ENCODE peak calls at places on chromosomes 12 and 14, in six cellular contexts. K is A549, E is stomach, L is ovary, J is body of pancreas, I is K562. B is an unnamed sample.

GRCh38 chr14:28515571-28515970 is 251.0 kb upstream of the FOXG1 start:
- DNase-seq in K (no peak), E (no peak), L (no peak), J (no peak), I (no peak), B (no peak)

GRCh38 chr14:62739647-62740046 is 305.6 kb downstream of the KCNH5 start:
- DNase-seq in K (no peak), E (no peak), L (no peak), J (no peak), I (no peak), B (no peak)

GRCh38 chr12:121792607-121793500 is 634 bp downstream of the RHOF start:
- DNase-seq in K (no peak), E (peak), L (peak), J (no peak), I (no peak), B (peak)

GRCh38 chr14:85205875-85206274 is 324.1 kb upstream of the FLRT2 start:
- DNase-seq in K (no peak), E (no peak), L (no peak), J (no peak), I (no peak), B (no peak)

GRCh38 chr12:117101953-117102833 is 3.0 kb upstream of the TESC start:
- DNase-seq in K (no peak), E (no peak), L (no peak), J (no peak), I (no peak), B (no peak)

GRCh38 chr12:98939350-98939749 is 294.3 kb downstream of the APAF1 start:
- DNase-seq in K (peak), E (no peak), L (no peak), J (no peak), I (peak), B (no peak)

GRCh38 chr12:70692681-70693288 is 55.6 kb upstream of the PTPRB start:
- DNase-seq in K (peak), E (no peak), L (no peak), J (no peak), I (peak), B (no peak)

GRCh38 chr12:17342381-17342961 is 736.5 kb upstream of the LMO3 start:
- DNase-seq in K (peak), E (no peak), L (no peak), J (no peak), I (no peak), B (no peak)

GRCh38 chr14:100907240-100907639 is 3.7 kb upstream of the RTL1 start:
- DNase-seq in K (no peak), E (no peak), L (no peak), J (no peak), I (no peak), B (no peak)

GRCh38 chr12:67705394-67706370 is 57.1 kb downstream of the DYRK2 start:
- DNase-seq in K (peak), E (no peak), L (no peak), J (no peak), I (no peak), B (no peak)

GRCh38 chr12:52561880-52562449 is 9.0 kb upstream of the KRT71 start:
- DNase-seq in K (peak), E (no peak), L (no peak), J (no peak), I (peak), B (peak)

GRCh38 chr12:13103391-13104033 is at the start of gene GSG1:
- DNase-seq in K (no peak), E (no peak), L (no peak), J (no peak), I (no peak), B (no peak)

GRCh38 chr12:46357438-46358324 is 14.9 kb downstream of the SLC38A2 start:
- DNase-seq in K (peak), E (no peak), L (no peak), J (no peak), I (no peak), B (no peak)
- TF ChIP-seq POLR2A in K (no peak), E (no peak), L (no peak), J (no peak), I (peak), B (no peak)

GRCh38 chr12:15688838-15689237 is 100.3 kb downstream of the EPS8 start:
- DNase-seq in K (no peak), E (no peak), L (peak), J (no peak), I (no peak), B (no peak)

GRCh38 chr12:15689751-15690191 is 99.4 kb downstream of the EPS8 start:
- DNase-seq in K (peak), E (no peak), L (no peak), J (no peak), I (no peak), B (no peak)

GRCh38 chr12:15687583-15687982 is 101.6 kb downstream of the EPS8 start:
- DNase-seq in K (no peak), E (no peak), L (no peak), J (no peak), I (no peak), B (no peak)

GRCh38 chr12:15690320-15690719 is 98.9 kb downstream of the EPS8 start:
- DNase-seq in K (no peak), E (no peak), L (no peak), J (no peak), I (no peak), B (no peak)

DNA sequence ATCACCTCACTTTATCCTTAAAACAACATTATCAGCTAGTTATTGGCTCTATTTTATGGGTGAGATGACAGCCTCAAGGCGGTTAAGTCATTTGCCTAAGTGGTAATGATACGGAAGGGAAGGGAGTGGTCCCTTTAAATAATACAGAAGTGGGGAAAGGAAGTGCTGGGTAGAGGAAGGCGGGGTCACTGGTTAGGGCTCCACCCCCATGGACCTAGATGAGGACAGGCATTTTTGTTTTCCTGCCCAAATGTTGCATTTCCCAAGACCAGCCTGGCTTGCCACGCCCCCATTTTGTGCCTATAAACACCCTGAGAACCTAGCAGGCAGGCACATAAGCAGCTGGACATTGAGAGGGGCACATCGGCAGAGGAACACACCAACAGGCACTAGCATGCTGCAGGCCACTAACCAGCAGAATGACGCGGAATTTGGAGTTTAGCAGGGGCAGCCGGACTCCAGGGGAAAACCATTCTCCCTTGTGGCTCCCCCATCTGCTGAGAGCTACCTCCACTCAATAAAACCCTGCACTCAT is 100.9 kb downstream of the EPS8 start:
- DNase-seq in K (peak), E (peak), L (peak), J (peak), I (peak), B (peak)
- TF ChIP-seq POLR2A in K (peak), E (no peak), L (peak), J (no peak), I (no peak), B (no peak)

DNA sequence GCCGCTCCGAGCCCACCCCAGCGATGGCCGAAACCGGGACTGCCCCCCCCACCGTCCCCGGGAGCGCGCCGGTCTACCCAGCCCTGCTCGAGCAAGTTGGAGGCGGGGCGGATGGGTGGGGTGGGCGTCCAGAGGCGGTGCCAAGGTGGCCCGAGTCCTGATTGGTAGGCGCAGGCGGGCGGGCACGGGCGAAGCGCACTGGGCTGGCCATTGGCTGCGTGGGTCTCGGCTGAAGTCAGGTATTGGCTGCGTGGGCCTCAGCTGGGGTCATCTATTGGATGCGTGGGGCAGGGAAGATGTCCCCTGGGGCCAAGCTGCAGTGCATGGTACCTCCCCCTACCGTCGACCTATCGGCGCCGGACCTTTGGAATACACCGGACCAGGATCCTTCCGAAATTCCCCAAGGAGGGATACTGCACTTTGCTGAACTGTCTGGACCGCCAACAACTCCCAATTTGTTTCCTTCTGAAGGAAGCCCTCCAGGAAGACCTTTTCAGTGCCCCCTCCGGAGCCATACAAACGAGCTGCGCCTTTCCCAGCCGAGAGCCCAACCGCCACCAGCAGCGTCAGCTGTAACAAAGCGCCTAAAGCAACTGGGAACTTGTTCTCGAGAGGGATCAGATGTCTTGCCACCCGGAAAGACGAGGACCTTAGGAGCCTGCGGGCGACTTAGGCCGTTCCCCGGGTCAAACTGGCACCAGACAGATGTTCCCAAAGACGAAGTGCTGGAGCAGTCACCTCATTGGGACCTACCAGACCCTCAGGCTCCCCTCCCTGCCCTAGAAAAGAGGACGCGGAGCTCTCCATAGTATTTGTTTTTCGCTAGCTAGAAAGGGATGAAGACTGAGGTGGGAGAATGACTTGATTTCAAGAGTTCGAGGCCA is at the start of gene HOMEZ:
- DNase-seq in K (peak), E (peak), L (peak), J (peak), I (peak), B (peak)
- TF ChIP-seq POLR2A in K (peak), E (peak), L (peak), J (peak), I (peak), B (peak)

GRCh38 chr14:61501714-61502458 is 180.5 kb downstream of the PRKCH start:
- DNase-seq in K (no peak), E (no peak), L (no peak), J (no peak), I (no peak), B (no peak)
- TF ChIP-seq POLR2A in K (no peak), E (no peak), L (no peak), J (no peak), I (no peak), B (no peak)

DNA sequence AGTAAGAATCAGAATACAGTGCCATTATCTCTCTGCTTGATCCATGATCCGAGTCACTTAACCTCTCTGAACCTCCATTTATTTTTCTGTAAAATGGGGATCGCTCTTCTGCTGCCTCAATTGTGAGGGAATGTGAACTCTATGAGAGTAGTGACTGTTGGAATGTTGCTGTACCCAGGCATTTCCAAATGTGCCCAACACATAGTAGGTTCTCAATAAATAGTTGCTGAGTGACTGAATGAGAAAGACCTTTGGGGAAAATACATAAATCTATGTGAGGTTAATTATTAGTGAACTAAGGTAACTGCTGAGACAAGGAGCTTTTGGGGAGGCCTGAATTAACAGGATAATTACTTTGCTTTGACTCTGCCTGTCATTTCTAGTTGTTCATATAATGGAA is 33.9 kb upstream of the NR1H4 start:
- DNase-seq in K (no peak), E (no peak), L (no peak), J (no peak), I (no peak), B (no peak)
- TF ChIP-seq POLR2A in K (no peak), E (no peak), L (no peak), J (no peak), I (no peak), B (no peak)

GRCh38 chr14:22505751-22506710 is 83.0 kb downstream of the DAD1 start:
- DNase-seq in K (no peak), E (no peak), L (no peak), J (no peak), I (no peak), B (no peak)
- TF ChIP-seq POLR2A in K (no peak), E (no peak), L (no peak), J (no peak), I (no peak), B (no peak)

DNA sequence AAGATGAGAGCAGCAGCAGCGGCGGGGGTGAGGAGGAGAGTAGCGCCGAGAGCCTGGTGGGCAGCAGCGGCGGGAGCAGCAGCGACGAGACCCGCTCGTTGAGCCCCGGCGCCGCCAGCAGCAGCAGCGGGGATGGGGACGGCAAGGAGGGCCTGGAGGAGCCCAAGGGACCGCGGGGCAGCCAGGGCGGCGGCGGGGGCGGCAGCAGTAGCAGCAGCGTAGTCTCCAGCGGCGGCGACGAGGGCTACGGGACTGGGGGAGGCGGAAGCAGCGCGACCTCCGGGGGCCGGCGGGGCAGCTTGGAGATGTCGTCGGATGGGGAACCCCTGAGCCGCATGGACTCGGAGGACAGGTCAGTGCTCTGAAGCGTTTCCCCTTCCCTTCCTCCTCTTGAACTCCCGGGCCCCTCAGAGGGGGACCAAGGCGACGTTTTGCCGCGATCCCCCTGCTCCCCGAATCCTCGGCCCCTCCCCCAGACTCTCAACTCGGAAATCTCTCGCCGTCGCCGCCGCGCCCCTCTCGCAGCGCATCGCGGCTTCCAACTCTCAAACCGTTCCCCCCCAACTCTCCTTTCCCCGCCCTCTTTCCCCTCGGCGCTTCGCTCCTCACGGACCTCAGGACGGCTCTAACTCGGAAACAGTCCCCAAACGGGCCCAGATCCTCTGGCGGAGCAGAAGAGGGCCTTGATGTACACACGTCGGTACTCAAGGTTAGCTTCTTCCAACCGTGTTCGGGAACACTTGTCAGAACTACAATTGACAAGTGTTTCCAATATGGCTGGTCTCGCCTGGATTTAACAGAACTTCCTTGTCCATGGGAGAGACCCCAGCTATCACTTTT is 947 bp downstream of the AEBP2 start:
- DNase-seq in K (peak), E (peak), L (peak), J (peak), I (peak), B (peak)
- TF ChIP-seq POLR2A in K (no peak), E (no peak), L (no peak), J (no peak), I (no peak), B (peak)

GRCh38 chr14:103057372-103058208 is at the start of gene CDC42BPB:
- DNase-seq in K (peak), E (peak), L (peak), J (peak), I (peak), B (peak)
- TF ChIP-seq POLR2A in K (peak), E (no peak), L (peak), J (no peak), I (no peak), B (no peak)

GRCh38 chr12:50283924-50284236 is 560 bp upstream of the LIMA1 start:
- DNase-seq in K (no peak), E (no peak), L (no peak), J (peak), I (no peak), B (no peak)

GRCh38 chr12:50283230-50283923 is at the start of gene LIMA1:
- DNase-seq in K (peak), E (peak), L (peak), J (peak), I (peak), B (peak)

GRCh38 chr12:50282581-50283229 is 615 bp downstream of the LIMA1 start:
- DNase-seq in K (no peak), E (no peak), L (peak), J (peak), I (peak), B (peak)

GRCh38 chr12:50287271-50287670 is 4.0 kb upstream of the LIMA1 start:
- DNase-seq in K (no peak), E (no peak), L (no peak), J (no peak), I (no peak), B (no peak)

GRCh38 chr12:50285253-50285652 is 1.9 kb upstream of the LIMA1 start:
- DNase-seq in K (no peak), E (no peak), L (no peak), J (no peak), I (no peak), B (no peak)
- TF ChIP-seq POLR2A in K (no peak), E (no peak), L (no peak), J (no peak), I (no peak), B (no peak)